ENCODE peak calls at places on chromosomes 16 and 17, in eight cellular contexts. Q, P, U, R, L, W, F and I are unnamed samples.
A peak's percentile ranks its signal among the peaks of the same experiment; 100 is the strongest.

GRCh38 chr17:7029659-7030058 is 6.2 kb upstream of the SLC16A13 start:
- DNase-seq in P (no peak), F (no peak), W (peak; percentile 23), U (no peak), L (no peak), R (no peak), Q (no peak), I (no peak)

GRCh38 chr17:76353004-76353598 is 615 bp downstream of the PRPSAP1 start:
- DNase-seq in W (no peak), Q (peak; percentile 30), U (no peak), F (no peak), L (no peak), R (no peak), P (no peak), I (no peak)

GRCh38 chr17:37643829-37644228 is 583 bp upstream of the DDX52 start:
- DNase-seq in L (no peak), R (no peak), Q (no peak), U (no peak), F (no peak), P (no peak), W (no peak), I (no peak)

GRCh38 chr16:85145734-85146531 is 33.7 kb upstream of the CIBAR2 start:
- DNase-seq in Q (no peak), F (no peak), U (no peak), L (no peak), P (no peak), W (no peak), R (no peak), I (no peak)

GRCh38 chr17:59329558-59330313 is 1.7 kb upstream of the YPEL2 start:
- DNase-seq in U (peak; percentile 18), R (peak; percentile 93), Q (peak; percentile 83), W (peak; percentile 60), P (peak; percentile 69), L (peak; percentile 24), F (no peak), I (peak; percentile 70)

GRCh38 chr16:81319221-81319912 is 4.6 kb downstream of the GAN start:
- DNase-seq in L (no peak), Q (no peak), U (no peak), R (no peak), W (no peak), F (no peak), P (no peak), I (no peak)

GRCh38 chr17:54967621-54968258 is 714 bp downstream of the COX11 start:
- DNase-seq in U (no peak), F (no peak), Q (peak; percentile 59), R (peak; percentile 31), L (no peak), P (no peak), W (no peak), I (peak; percentile 36)

GRCh38 chr17:7849185-7850117 is 5.4 kb upstream of the TMEM88 start:
- DNase-seq in R (no peak), L (no peak), W (peak; percentile 13), Q (no peak), F (no peak), U (no peak), P (no peak), I (no peak)

GRCh38 chr17:83155128-83156081 is 76.0 kb downstream of the METRNL start:
- DNase-seq in F (no peak), W (peak; percentile 78), R (peak; percentile 46), Q (no peak), L (no peak), U (no peak), P (no peak), I (no peak)

GRCh38 chr17:56290486-56291118 is 137.3 kb downstream of the ANKFN1 start:
- DNase-seq in U (no peak), Q (no peak), F (no peak), W (no peak), P (no peak), L (no peak), R (peak; percentile 16), I (no peak)

GRCh38 chr17:75173526-75173925 is 9.2 kb downstream of the SUMO2 start:
- DNase-seq in F (no peak), R (no peak), W (no peak), Q (no peak), U (no peak), L (no peak), P (no peak), I (no peak)

GRCh38 chr17:62790554-62790953 is 17.6 kb downstream of the MARCHF10 start:
- DNase-seq in F (no peak), U (no peak), W (no peak), L (no peak), P (no peak), Q (no peak), R (no peak), I (no peak)

GRCh38 chr16:66662445-66663194 is 33.9 kb downstream of the CMTM4 start:
- DNase-seq in Q (peak; percentile 29), P (no peak), W (no peak), F (no peak), U (no peak), L (no peak), R (peak; percentile 53), I (peak; percentile 45)

GRCh38 chr16:1543085-1543896 is 9.8 kb downstream of the TMEM204 start:
- DNase-seq in P (no peak), R (peak; percentile 91), U (no peak), F (no peak), L (no peak), W (peak; percentile 46), Q (peak; percentile 31), I (peak; percentile 56)

GRCh38 chr16:87922250-87922871 is 14.0 kb downstream of the CA5A start:
- DNase-seq in R (no peak), U (no peak), F (no peak), P (no peak), W (no peak), L (no peak), Q (no peak), I (no peak)

GRCh38 chr16:1775006-1775845 is 2.3 kb upstream of the MRPS34 start:
- DNase-seq in W (no peak), F (no peak), U (no peak), P (no peak), L (no peak), Q (no peak), R (no peak), I (no peak)

GRCh38 chr17:76416899-76417298 is 32.5 kb downstream of the SPHK1 start:
- DNase-seq in P (no peak), F (no peak), R (no peak), L (no peak), Q (no peak), U (no peak), W (no peak), I (no peak)

GRCh38 chr17:31495049-31495885 is 103.8 kb downstream of the RAB11FIP4 start:
- DNase-seq in U (no peak), R (peak; percentile 73), P (no peak), L (no peak), F (no peak), W (no peak), Q (no peak), I (no peak)

GRCh38 chr17:47620503-47621245 is 29.0 kb upstream of the KPNB1 start:
- DNase-seq in W (no peak), L (no peak), P (no peak), R (no peak), Q (no peak), U (no peak), F (no peak), I (no peak)

GRCh38 chr17:46092996-46093395 is 93.9 kb downstream of the STH start:
- DNase-seq in R (no peak), W (no peak), P (no peak), U (no peak), F (no peak), Q (no peak), L (no peak), I (no peak)

GRCh38 chr16:31488630-31489564 is 6.0 kb downstream of the SLC5A2 start:
- DNase-seq in L (no peak), Q (no peak), P (no peak), W (no peak), U (no peak), F (no peak), R (no peak), I (no peak)

GRCh38 chr16:83269541-83269940 is 538.2 kb upstream of the HSBP1 start:
- DNase-seq in L (no peak), U (no peak), Q (no peak), F (no peak), W (no peak), P (no peak), R (no peak), I (no peak)

GRCh38 chr16:4908854-4909401 is 28.0 kb downstream of the PPL start:
- DNase-seq in Q (no peak), U (no peak), W (no peak), L (no peak), P (no peak), R (no peak), F (no peak), I (no peak)